ENCODE peak calls at places on chromosomes 1 and 21, in four cellular contexts. One of them, this sample, is unnamed.

GRCh38 chr1:155261401-155261887 is 716 bp downstream of the SCAMP3 start:
- DNase-seq in CD14-positive monocyte: no peak
- DNase-seq in activated naive CD4-positive, alpha-beta T cell treated with anti-CD3 and anti-CD28 coated beads, Interleukin-2, amount 10 ng/mL, durations not matched to agents 7 days and 5 days: peak; percentile 39
- DNase-seq in NCI-H1694 treated with DMSO at 0.1 percent for 48 hours: no peak
- DNase-seq in this sample: no peak

GRCh38 chr21:16040601-16041000 is 310.8 kb downstream of the USP25 start:
- DNase-seq in CD14-positive monocyte: no peak
- DNase-seq in activated naive CD4-positive, alpha-beta T cell treated with anti-CD3 and anti-CD28 coated beads, Interleukin-2, amount 10 ng/mL, durations not matched to agents 7 days and 5 days: no peak
- DNase-seq in NCI-H1694 treated with DMSO at 0.1 percent for 48 hours: no peak
- DNase-seq in this sample: peak; percentile 19

GRCh38 chr1:147608601-147609000 is 61.7 kb downstream of the ACP6 start:
- DNase-seq in CD14-positive monocyte: no peak
- DNase-seq in activated naive CD4-positive, alpha-beta T cell treated with anti-CD3 and anti-CD28 coated beads, Interleukin-2, amount 10 ng/mL, durations not matched to agents 7 days and 5 days: no peak
- DNase-seq in NCI-H1694 treated with DMSO at 0.1 percent for 48 hours: no peak
- DNase-seq in this sample: no peak

GRCh38 chr1:82604524-82604923 is 803.8 kb downstream of the ADGRL2 start:
- DNase-seq in CD14-positive monocyte: no peak
- DNase-seq in activated naive CD4-positive, alpha-beta T cell treated with anti-CD3 and anti-CD28 coated beads, Interleukin-2, amount 10 ng/mL, durations not matched to agents 7 days and 5 days: no peak
- DNase-seq in NCI-H1694 treated with DMSO at 0.1 percent for 48 hours: no peak
- DNase-seq in this sample: no peak

GRCh38 chr21:42964561-42965560 is 9.5 kb upstream of the PKNOX1 start:
- DNase-seq in CD14-positive monocyte: no peak
- DNase-seq in activated naive CD4-positive, alpha-beta T cell treated with anti-CD3 and anti-CD28 coated beads, Interleukin-2, amount 10 ng/mL, durations not matched to agents 7 days and 5 days: no peak
- DNase-seq in NCI-H1694 treated with DMSO at 0.1 percent for 48 hours: no peak
- DNase-seq in this sample: no peak

GRCh38 chr1:201183728-201184127 is 6.9 kb upstream of the IGFN1 start:
- DNase-seq in CD14-positive monocyte: no peak
- DNase-seq in activated naive CD4-positive, alpha-beta T cell treated with anti-CD3 and anti-CD28 coated beads, Interleukin-2, amount 10 ng/mL, durations not matched to agents 7 days and 5 days: no peak
- DNase-seq in NCI-H1694 treated with DMSO at 0.1 percent for 48 hours: no peak
- DNase-seq in this sample: no peak

GRCh38 chr1:12601690-12602632 is 16.0 kb downstream of the DHRS3 start:
- DNase-seq in CD14-positive monocyte: peak; percentile 60
- DNase-seq in activated naive CD4-positive, alpha-beta T cell treated with anti-CD3 and anti-CD28 coated beads, Interleukin-2, amount 10 ng/mL, durations not matched to agents 7 days and 5 days: no peak
- DNase-seq in NCI-H1694 treated with DMSO at 0.1 percent for 48 hours: no peak
- DNase-seq in this sample: peak; percentile 74

GRCh38 chr21:32726742-32727477 is 903 bp downstream of the SYNJ1 start:
- DNase-seq in CD14-positive monocyte: no peak
- DNase-seq in activated naive CD4-positive, alpha-beta T cell treated with anti-CD3 and anti-CD28 coated beads, Interleukin-2, amount 10 ng/mL, durations not matched to agents 7 days and 5 days: peak; percentile 37
- DNase-seq in NCI-H1694 treated with DMSO at 0.1 percent for 48 hours: peak; percentile 52
- DNase-seq in this sample: peak; percentile 41

GRCh38 chr1:110555807-110556470 is 37.0 kb upstream of the KCNA10 start:
- DNase-seq in CD14-positive monocyte: no peak
- DNase-seq in activated naive CD4-positive, alpha-beta T cell treated with anti-CD3 and anti-CD28 coated beads, Interleukin-2, amount 10 ng/mL, durations not matched to agents 7 days and 5 days: no peak
- DNase-seq in NCI-H1694 treated with DMSO at 0.1 percent for 48 hours: no peak
- DNase-seq in this sample: peak; percentile 22

This sample was measured in choroid plexus epithelial cell.